ENCODE peak calls at places on chromosomes 7 and 10, in eight cellular contexts. Z, D, C, B, I, W, L and R are unnamed samples.

GRCh38 chr10:77905086-77905735 is 21.3 kb downstream of the DLG5 start:
- DNase-seq in C (no peak), Z (no peak), W (no peak), I (no peak), L (no peak), D (no peak), B (no peak), R (no peak)

GRCh38 chr10:50929670-50930069 is 44.2 kb upstream of the A1CF start:
- DNase-seq in D (no peak), B (no peak), W (no peak), I (no peak), L (no peak), C (no peak), Z (no peak), R (no peak)

GRCh38 chr7:152899482-152900166 is 140.1 kb downstream of the ACTR3B start:
- DNase-seq in L (no peak), D (peak; percentile 54), I (no peak), B (no peak), Z (no peak), W (no peak), C (no peak), R (no peak)

GRCh38 chr10:29783211-29783947 is 148.6 kb upstream of the SVIL start:
- DNase-seq in I (no peak), Z (no peak), D (no peak), W (no peak), L (no peak), B (no peak), C (no peak), R (no peak)

GRCh38 chr7:41693150-41693997 is 9.5 kb downstream of the INHBA start:
- DNase-seq in D (no peak), I (no peak), Z (no peak), B (no peak), L (peak; percentile 24), C (no peak), W (no peak), R (peak; percentile 66)

GRCh38 chr7:42605381-42605780 is 306.5 kb downstream of the C7orf25 start:
- DNase-seq in C (no peak), W (no peak), L (peak; percentile 15), I (no peak), D (no peak), Z (no peak), B (no peak), R (no peak)

GRCh38 chr7:54409917-54410316 is 132.3 kb upstream of the VSTM2A start:
- DNase-seq in L (no peak), C (no peak), B (no peak), Z (no peak), D (no peak), W (no peak), I (no peak), R (no peak)

GRCh38 chr10:93859049-93859655 is 34.6 kb upstream of the SLC35G1 start:
- DNase-seq in D (no peak), C (no peak), B (no peak), W (no peak), L (peak; percentile 11), I (no peak), Z (no peak), R (no peak)

GRCh38 chr7:30997316-30997715 is 33.6 kb downstream of the GHRHR start:
- DNase-seq in Z (no peak), D (no peak), B (no peak), W (no peak), C (no peak), I (no peak), L (no peak), R (no peak)

GRCh38 chr7:73730485-73730884 is 8.1 kb downstream of the ABHD11 start:
- DNase-seq in W (no peak), Z (no peak), L (no peak), I (no peak), D (no peak), C (no peak), B (no peak), R (peak; percentile 16)

GRCh38 chr7:88357295-88357694 is 50.6 kb upstream of the STEAP4 start:
- DNase-seq in Z (no peak), D (peak; percentile 24), L (no peak), W (no peak), I (no peak), C (no peak), B (no peak), R (no peak)

GRCh38 chr7:70208236-70209063 is 610.2 kb downstream of the AUTS2 start:
- DNase-seq in B (no peak), Z (no peak), C (no peak), D (no peak), W (no peak), I (no peak), L (no peak), R (no peak)

GRCh38 chr10:218753-219152 is 83.5 kb downstream of the ZMYND11 start:
- DNase-seq in D (no peak), L (no peak), C (no peak), W (no peak), I (no peak), B (no peak), Z (no peak), R (no peak)

GRCh38 chr7:138075350-138075749 is 909 bp upstream of the AKR1D1 start:
- DNase-seq in C (no peak), L (no peak), I (no peak), D (no peak), W (no peak), B (no peak), Z (no peak), R (no peak)

GRCh38 chr10:126617208-126617607 is 53.3 kb downstream of the C10orf90 start:
- DNase-seq in W (no peak), C (no peak), D (no peak), L (no peak), B (no peak), I (no peak), Z (no peak), R (no peak)

GRCh38 chr7:16754869-16755317 is 1.3 kb downstream of the TSPAN13 start:
- DNase-seq in D (no peak), Z (no peak), I (no peak), L (no peak), C (no peak), W (no peak), B (no peak), R (no peak)

GRCh38 chr10:128047991-128048826 is 78.0 kb downstream of the MKI67 start:
- DNase-seq in D (no peak), L (no peak), W (no peak), Z (no peak), C (peak; percentile 35), I (no peak), B (no peak), R (peak; percentile 66)

GRCh38 chr7:38306914-38307313 is 33.5 kb upstream of the TARP start:
- DNase-seq in D (no peak), W (no peak), Z (no peak), C (no peak), L (no peak), I (no peak), B (no peak), R (peak; percentile 76)

GRCh38 chr7:142795339-142795863 is 24.6 kb downstream of the PRSS2 start:
- DNase-seq in W (peak; percentile 41), C (peak; percentile 67), D (no peak), Z (no peak), I (no peak), B (peak; percentile 43), L (no peak), R (peak; percentile 72)

GRCh38 chr7:112162161-112163020 is 43.8 kb downstream of the DOCK4 start:
- DNase-seq in C (no peak), B (no peak), W (no peak), Z (peak; percentile 74), D (no peak), L (peak; percentile 87), I (peak; percentile 59), R (no peak)

GRCh38 chr7:38411404-38411803 is 138.0 kb upstream of the TARP start:
- DNase-seq in C (peak; percentile 26), B (no peak), W (no peak), I (no peak), L (peak; percentile 43), Z (no peak), D (no peak), R (no peak)

GRCh38 chr7:155954550-155955366 is 142.5 kb upstream of the SHH start:
- DNase-seq in D (no peak), C (no peak), W (no peak), L (no peak), B (no peak), I (no peak), Z (no peak), R (no peak)

GRCh38 chr10:18659784-18660561 is 742 bp downstream of the ARL5B start:
- DNase-seq in W (no peak), L (peak; percentile 21), D (peak; percentile 62), I (no peak), Z (no peak), C (no peak), B (no peak), R (no peak)

GRCh38 chr7:4809091-4809591 is 33.7 kb downstream of the AP5Z1 start:
- DNase-seq in B (no peak), C (peak; percentile 31), I (no peak), Z (peak; percentile 22), D (no peak), W (no peak), L (no peak), R (peak; percentile 75)

GRCh38 chr7:29327455-29327854 is 132.9 kb downstream of the CHN2 start:
- DNase-seq in D (no peak), L (no peak), C (no peak), Z (no peak), W (no peak), I (no peak), B (no peak), R (no peak)